ENCODE peak calls at places on chromosomes 12 and 14, in seven cellular contexts. Q is PC-3, Z is GM23248, L is HCT116, A is Karpas-422, M is hepatocyte, X is PC-9. O is an unnamed sample. For H3K9me2, the result is how much of the 10 kb centered on the place peaks cover.

GRCh38 chr12:30691122-30691879 is 4.4 kb downstream of the IPO8 start:
- DNase-seq in L (no peak), M (peak), X (no peak), A (no peak), Q (peak), Z (peak), O (no peak)

GRCh38 chr12:106114084-106115068 is 24.4 kb downstream of the NUAK1 start:
- DNase-seq in L (no peak), Z (peak), X (peak), M (no peak), A (no peak), Q (peak), O (peak)

GRCh38 chr12:92624236-92624635 is 78.6 kb upstream of the PLEKHG7 start:
- DNase-seq in Q (peak), X (peak), A (no peak), L (no peak), Z (peak), M (no peak), O (no peak)

GRCh38 chr12:132151766-132152410 is 7.6 kb downstream of the NOC4L start:
- DNase-seq in Q (no peak), A (no peak), Z (no peak), X (no peak), M (no peak), L (no peak), O (no peak)

GRCh38 chr12:110355080-110355479 is 48.4 kb downstream of the ANAPC7 start:
- DNase-seq in L (peak), Z (peak), Q (peak), M (no peak), X (no peak), A (peak), O (peak)

GRCh38 chr12:55698965-55699364 is 8.7 kb downstream of the ITGA7 start:
- DNase-seq in Q (no peak), L (no peak), Z (no peak), A (no peak), X (no peak), M (no peak), O (no peak)

GRCh38 chr14:35277179-35277578 is 15.0 kb upstream of the PSMA6 start:
- DNase-seq in M (no peak), Q (peak), A (no peak), L (no peak), X (no peak), Z (no peak), O (no peak)

GRCh38 chr12:3214508-3215365 is 137.6 kb downstream of the TSPAN9 start:
- DNase-seq in M (no peak), Z (no peak), Q (peak), L (no peak), X (no peak), A (peak), O (no peak)

GRCh38 chr12:132489078-132489601 is 811 bp upstream of the FBRSL1 start:
- DNase-seq in Q (no peak), X (no peak), A (no peak), M (peak), L (no peak), Z (peak), O (no peak)

GRCh38 chr14:38412654-38413053 is 156.8 kb upstream of the CLEC14A start:
- DNase-seq in X (no peak), Q (no peak), A (no peak), Z (no peak), M (no peak), L (no peak), O (no peak)

GRCh38 chr14:101628471-101628966 is 67.2 kb downstream of the DIO3 start:
- DNase-seq in Z (peak), Q (peak), A (peak), M (peak), L (peak), X (peak), O (peak)

GRCh38 chr14:105473033-105473676 is 1.5 kb upstream of the CRIP2 start:
- DNase-seq in A (no peak), Q (peak), X (peak), M (no peak), Z (no peak), L (no peak), O (no peak)

GRCh38 chr14:98462908-98463307 is 809.1 kb downstream of the BCL11B start:
- DNase-seq in A (no peak), L (no peak), Q (no peak), X (no peak), Z (no peak), M (no peak), O (no peak)

DNA sequence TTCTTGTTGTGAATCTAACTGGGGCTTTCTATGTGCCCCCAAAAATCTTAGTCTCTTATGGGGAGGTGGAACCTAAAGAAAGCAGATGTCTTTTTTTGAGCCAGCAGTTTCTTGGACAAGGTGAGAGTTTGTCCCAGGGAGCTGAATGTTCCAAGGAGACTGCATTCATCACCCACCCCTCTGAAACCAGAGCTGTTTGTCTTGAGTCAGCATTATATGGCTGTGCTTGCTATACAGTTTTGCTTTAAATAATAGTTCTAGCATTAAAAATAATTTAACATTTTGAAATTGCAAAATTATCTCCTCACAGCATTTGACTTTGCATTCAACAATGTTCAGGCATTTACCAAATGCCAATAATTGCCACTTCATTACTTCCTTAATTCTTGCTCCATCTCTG is 813.3 kb downstream of the BCL11B start:
- DNase-seq in M (no peak), L (no peak), A (no peak), Z (no peak), Q (no peak), X (no peak), O (no peak)
- H3K9me2 ChIP-seq in M (under half), L (under half), A (under half), Z (under half), Q (under half), X (under half), O (under half)

GRCh38 chr14:87142568-87143211 is 850.3 kb downstream of the GALC start:
- DNase-seq in L (no peak), A (no peak), Q (no peak), M (no peak), Z (no peak), X (no peak), O (no peak)
- H3K9me2 ChIP-seq in L (under half), A (under half), Q (under half), M (under half), Z (under half), X (under half), O (under half)

DNA sequence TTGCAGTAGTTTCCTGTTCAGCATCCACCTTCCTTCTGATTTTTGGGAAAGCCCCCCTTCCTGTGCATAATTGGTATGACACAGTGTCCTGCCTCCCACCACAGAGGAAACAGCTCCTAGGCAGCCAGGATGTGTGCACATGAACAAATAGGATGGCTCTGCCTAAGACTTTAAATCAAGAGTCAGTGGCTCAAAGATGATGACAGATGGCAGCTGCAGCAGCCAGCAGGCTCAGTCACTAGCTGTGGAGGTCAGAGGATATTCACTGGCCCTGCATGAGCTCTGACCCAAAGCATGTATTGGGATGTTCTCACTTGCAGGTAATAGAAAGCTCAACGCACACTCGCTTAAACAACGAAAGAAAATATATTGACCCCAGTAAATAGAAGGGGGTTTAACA is 90.3 kb downstream of the KCNK10 start:
- DNase-seq in Q (no peak), X (no peak), Z (no peak), L (no peak), A (no peak), M (no peak), O (no peak)
- H3K9me2 ChIP-seq in Q (under half), X (under half), Z (under half), L (under half), A (under half), M (under half), O (under half)

DNA sequence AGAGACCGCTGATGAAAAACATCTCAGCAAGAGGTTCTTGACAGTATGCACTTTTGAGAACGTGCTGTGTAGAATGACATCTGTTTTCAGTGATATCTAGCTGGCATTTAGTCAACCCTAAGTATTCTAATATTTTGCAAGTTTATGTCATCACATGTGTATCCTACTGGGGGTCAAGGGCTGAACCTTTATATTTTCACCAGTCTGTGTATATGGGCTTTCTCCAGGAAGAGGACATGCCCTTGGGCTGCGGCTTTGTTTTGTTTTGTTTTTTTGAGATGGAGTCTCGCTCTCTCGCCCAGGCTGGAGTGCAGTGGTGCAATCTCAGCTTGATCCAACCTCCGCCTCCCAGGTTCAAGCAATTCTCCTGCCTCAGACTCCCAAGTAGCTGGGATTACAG is 22.1 kb upstream of the YARS2 start:
- DNase-seq in L (no peak), Q (no peak), Z (no peak), A (no peak), X (no peak), M (no peak), O (no peak)
- H3K9me2 ChIP-seq in L (under half), Q (under half), Z (under half), A (under half), X (under half), M (under half), O (under half)

GRCh38 chr12:87280893-87281292 is 748.3 kb downstream of the C12orf50 start:
- DNase-seq in X (no peak), L (no peak), Q (no peak), Z (no peak), A (peak), M (no peak), O (no peak)
- H3K9me2 ChIP-seq in X (under half), L (under half), Q (under half), Z (under half), A (under half), M (under half), O (under half)

GRCh38 chr12:11949738-11950403 is 120.9 kb upstream of the BCL2L14 start:
- DNase-seq in Z (no peak), M (no peak), X (no peak), A (no peak), Q (no peak), L (no peak), O (no peak)

GRCh38 chr12:11954181-11954580 is 116.6 kb upstream of the BCL2L14 start:
- DNase-seq in L (no peak), M (no peak), Q (no peak), A (no peak), X (no peak), Z (no peak), O (peak)

GRCh38 chr12:11958216-11959091 is 112.3 kb upstream of the BCL2L14 start:
- DNase-seq in Z (peak), A (no peak), X (peak), L (no peak), M (peak), Q (peak), O (no peak)

GRCh38 chr12:11951209-11951608 is 119.5 kb upstream of the BCL2L14 start:
- DNase-seq in Q (no peak), L (no peak), M (no peak), Z (no peak), X (peak), A (no peak), O (no peak)

GRCh38 chr12:11953523-11953922 is 117.2 kb upstream of the BCL2L14 start:
- DNase-seq in M (no peak), Z (no peak), X (no peak), L (no peak), A (no peak), Q (no peak), O (no peak)
- H3K9me2 ChIP-seq in M (under half), Z (under half), X (under half), L (under half), A (under half), Q (under half), O (under half)

DNA sequence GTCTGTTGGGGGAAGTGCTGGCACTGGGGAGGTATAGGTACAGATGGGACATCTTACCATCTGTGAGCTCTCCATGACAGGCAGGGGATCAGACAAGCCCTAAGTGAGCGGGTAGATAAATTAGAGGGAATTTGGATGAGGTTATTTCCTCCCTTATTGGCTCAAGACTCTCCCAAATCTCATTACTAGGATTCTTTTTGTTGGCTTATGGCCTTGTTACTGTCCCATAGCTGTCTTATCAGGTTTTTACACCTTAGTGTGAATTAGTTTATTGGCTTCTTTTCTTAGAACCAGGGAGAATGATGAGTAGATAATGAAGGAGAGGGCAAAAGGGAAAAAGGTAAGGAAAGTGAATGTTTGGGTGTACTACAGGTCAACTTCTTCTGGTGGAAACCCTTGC is 191.1 kb upstream of the PRICKLE1 start:
- DNase-seq in M (no peak), X (no peak), Z (no peak), Q (no peak), A (no peak), L (no peak), O (no peak)
- H3K9me2 ChIP-seq in M (under half), X (under half), Z (under half), Q (under half), A (under half), L (under half), O (under half)

GRCh38 chr12:12520278-12520677 is 42.4 kb downstream of the DUSP16 start:
- DNase-seq in L (no peak), Q (no peak), Z (no peak), M (no peak), X (no peak), A (no peak), O (no peak)

GRCh38 chr12:12521923-12522322 is 40.7 kb downstream of the DUSP16 start:
- DNase-seq in Z (no peak), A (no peak), M (no peak), X (no peak), L (no peak), Q (no peak), O (no peak)

GRCh38 chr12:12518919-12519318 is 43.7 kb downstream of the DUSP16 start:
- DNase-seq in Q (no peak), A (no peak), X (no peak), Z (no peak), L (no peak), M (no peak), O (no peak)

GRCh38 chr12:12519599-12519998 is 43.1 kb downstream of the DUSP16 start:
- DNase-seq in Z (no peak), L (no peak), Q (no peak), M (no peak), A (no peak), X (no peak), O (no peak)

GRCh38 chr12:12521044-12521485 is 41.6 kb downstream of the DUSP16 start:
- DNase-seq in A (no peak), M (no peak), Q (no peak), Z (no peak), L (no peak), X (no peak), O (no peak)
- H3K9me2 ChIP-seq in A (under half), M (under half), Q (under half), Z (under half), L (under half), X (under half), O (under half)